ENCODE peak calls at places on chromosomes 3 and 15, in eight cellular contexts. One of them, this sample, is unnamed.

GRCh38 chr3:73535137-73535536 is 89.6 kb downstream of the PDZRN3 start:
- DNase-seq in GM23248: no peak
- DNase-seq in HCT116: no peak
- DNase-seq in neural progenitor cell: no peak
- DNase-seq in fibroblast of lung: no peak
- DNase-seq in astrocyte: no peak
- DNase-seq in HepG2: no peak
- DNase-seq in MM.1S: no peak
- DNase-seq in this sample: no peak

GRCh38 chr3:69085543-69086132 is 901 bp downstream of the ARL6IP5 start:
- DNase-seq in GM23248: peak
- DNase-seq in HCT116: no peak
- DNase-seq in neural progenitor cell: peak
- DNase-seq in fibroblast of lung: peak
- DNase-seq in astrocyte: no peak
- DNase-seq in HepG2: no peak
- DNase-seq in MM.1S: peak
- DNase-seq in this sample: no peak

GRCh38 chr15:63554337-63554927 is 42.8 kb upstream of the FBXL22 start:
- DNase-seq in GM23248: peak
- DNase-seq in HCT116: no peak
- DNase-seq in neural progenitor cell: no peak
- DNase-seq in fibroblast of lung: peak
- DNase-seq in astrocyte: peak
- DNase-seq in HepG2: no peak
- DNase-seq in MM.1S: no peak
- DNase-seq in this sample: no peak

GRCh38 chr3:152860736-152861135 is 25.8 kb downstream of the P2RY1 start:
- DNase-seq in GM23248: no peak
- DNase-seq in HCT116: no peak
- DNase-seq in neural progenitor cell: no peak
- DNase-seq in fibroblast of lung: no peak
- DNase-seq in astrocyte: no peak
- DNase-seq in HepG2: no peak
- DNase-seq in MM.1S: no peak
- DNase-seq in this sample: no peak

GRCh38 chr3:178189854-178190253 is 346.4 kb upstream of the KCNMB2 start:
- DNase-seq in GM23248: no peak
- DNase-seq in HCT116: no peak
- DNase-seq in neural progenitor cell: no peak
- DNase-seq in fibroblast of lung: no peak
- DNase-seq in astrocyte: no peak
- DNase-seq in HepG2: no peak
- DNase-seq in MM.1S: no peak
- DNase-seq in this sample: no peak

GRCh38 chr15:52749250-52749649 is 40.9 kb downstream of the ONECUT1 start:
- DNase-seq in GM23248: no peak
- DNase-seq in HCT116: no peak
- DNase-seq in neural progenitor cell: no peak
- DNase-seq in fibroblast of lung: no peak
- DNase-seq in astrocyte: no peak
- DNase-seq in HepG2: no peak
- DNase-seq in MM.1S: no peak
- DNase-seq in this sample: no peak

GRCh38 chr3:149576071-149576564 is 81.7 kb downstream of the WWTR1 start:
- DNase-seq in GM23248: peak
- DNase-seq in HCT116: peak
- DNase-seq in neural progenitor cell: peak
- DNase-seq in fibroblast of lung: peak
- DNase-seq in astrocyte: peak
- DNase-seq in HepG2: peak
- DNase-seq in MM.1S: no peak
- DNase-seq in this sample: no peak

GRCh38 chr3:64491843-64492242 is 196.0 kb downstream of the ADAMTS9 start:
- DNase-seq in GM23248: no peak
- DNase-seq in HCT116: no peak
- DNase-seq in neural progenitor cell: no peak
- DNase-seq in fibroblast of lung: no peak
- DNase-seq in astrocyte: no peak
- DNase-seq in HepG2: no peak
- DNase-seq in MM.1S: no peak
- DNase-seq in this sample: no peak

GRCh38 chr3:61903931-61904657 is 342.7 kb downstream of the PTPRG start:
- DNase-seq in GM23248: peak
- DNase-seq in HCT116: no peak
- DNase-seq in neural progenitor cell: no peak
- DNase-seq in fibroblast of lung: peak
- DNase-seq in astrocyte: peak
- DNase-seq in HepG2: no peak
- DNase-seq in MM.1S: no peak
- DNase-seq in this sample: no peak

GRCh38 chr3:3800685-3801509 is 1.7 kb downstream of the LRRN1 start:
- DNase-seq in GM23248: peak
- DNase-seq in HCT116: no peak
- DNase-seq in neural progenitor cell: peak
- DNase-seq in fibroblast of lung: no peak
- DNase-seq in astrocyte: peak
- DNase-seq in HepG2: no peak
- DNase-seq in MM.1S: no peak
- DNase-seq in this sample: peak

GRCh38 chr15:86876387-86876786 is 796.7 kb downstream of the AGBL1 start:
- DNase-seq in GM23248: no peak
- DNase-seq in HCT116: no peak
- DNase-seq in neural progenitor cell: no peak
- DNase-seq in fibroblast of lung: no peak
- DNase-seq in astrocyte: peak
- DNase-seq in HepG2: no peak
- DNase-seq in MM.1S: no peak
- DNase-seq in this sample: no peak

GRCh38 chr3:54660599-54661210 is 267.2 kb downstream of the LRTM1 start:
- DNase-seq in GM23248: peak
- DNase-seq in HCT116: no peak
- DNase-seq in neural progenitor cell: peak
- DNase-seq in fibroblast of lung: no peak
- DNase-seq in astrocyte: no peak
- DNase-seq in HepG2: no peak
- DNase-seq in MM.1S: no peak
- DNase-seq in this sample: no peak

GRCh38 chr3:54665201-54665600 is 262.7 kb downstream of the LRTM1 start:
- DNase-seq in GM23248: no peak
- DNase-seq in HCT116: no peak
- DNase-seq in neural progenitor cell: no peak
- DNase-seq in fibroblast of lung: no peak
- DNase-seq in astrocyte: no peak
- DNase-seq in HepG2: no peak
- DNase-seq in MM.1S: no peak
- DNase-seq in this sample: no peak

GRCh38 chr3:54659347-54659746 is 268.5 kb downstream of the LRTM1 start:
- DNase-seq in GM23248: no peak
- DNase-seq in HCT116: no peak
- DNase-seq in neural progenitor cell: no peak
- DNase-seq in fibroblast of lung: no peak
- DNase-seq in astrocyte: no peak
- DNase-seq in HepG2: no peak
- DNase-seq in MM.1S: no peak
- DNase-seq in this sample: no peak

DNA sequence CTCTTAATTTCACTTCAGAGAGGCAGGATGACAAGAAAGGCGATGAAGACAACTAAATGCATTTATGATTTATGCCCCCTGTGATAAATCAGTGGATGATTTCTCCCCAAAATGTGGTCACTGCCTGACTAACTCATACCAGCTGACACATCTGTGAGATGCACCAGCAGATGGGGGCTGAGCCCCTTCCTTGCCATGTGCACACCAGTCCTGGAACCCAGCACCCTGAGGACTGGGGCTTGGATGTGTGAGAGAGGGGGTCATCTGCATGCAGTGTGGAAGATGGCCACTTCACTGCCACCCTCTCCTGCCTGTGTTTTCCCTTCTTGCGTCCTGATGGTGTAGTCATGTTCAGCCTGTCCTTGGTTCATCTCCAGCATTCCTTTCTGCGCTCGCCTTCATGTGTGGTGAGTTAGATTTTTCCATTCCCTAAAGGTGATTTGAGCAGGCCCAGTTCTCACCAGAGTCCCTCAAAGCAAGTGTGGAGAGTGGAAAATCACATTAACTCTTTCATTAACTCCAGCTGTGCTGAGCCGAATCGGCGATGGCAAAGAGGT is 264.2 kb downstream of the LRTM1 start:
- DNase-seq in GM23248: peak
- DNase-seq in HCT116: no peak
- DNase-seq in neural progenitor cell: no peak
- DNase-seq in fibroblast of lung: no peak
- DNase-seq in astrocyte: no peak
- DNase-seq in HepG2: no peak
- DNase-seq in MM.1S: no peak
- DNase-seq in this sample: no peak
- H3K4me3 ChIP-seq in GM23248: no peak
- H3K4me3 ChIP-seq in HCT116: no peak
- H3K4me3 ChIP-seq in neural progenitor cell: no peak
- H3K4me3 ChIP-seq in fibroblast of lung: no peak
- H3K4me3 ChIP-seq in astrocyte: no peak
- H3K4me3 ChIP-seq in HepG2: no peak
- H3K4me3 ChIP-seq in MM.1S: no peak
- H3K4me3 ChIP-seq in this sample: no peak

DNA sequence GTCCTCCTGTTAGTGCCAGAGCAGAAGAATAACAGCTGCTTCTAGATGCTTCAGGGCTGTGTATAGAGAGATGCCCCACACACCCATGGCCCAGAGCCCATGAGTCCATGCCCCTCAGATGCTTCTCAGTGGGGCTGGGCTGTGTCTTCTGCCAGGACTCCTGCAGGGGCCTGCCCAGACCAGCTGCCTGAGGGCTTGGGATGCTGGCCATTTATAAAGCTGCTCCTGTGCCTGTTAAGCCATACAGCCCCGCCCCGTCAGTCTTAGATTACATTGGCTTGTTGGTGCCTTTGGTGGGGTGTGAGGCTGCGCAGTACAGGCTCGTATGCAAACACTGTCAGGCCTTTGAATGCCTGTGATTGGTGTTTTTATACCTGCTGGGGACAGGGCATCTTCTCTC is 318.0 kb upstream of the CTDSPL start:
- DNase-seq in GM23248: no peak
- DNase-seq in HCT116: no peak
- DNase-seq in neural progenitor cell: peak
- DNase-seq in fibroblast of lung: no peak
- DNase-seq in astrocyte: no peak
- DNase-seq in HepG2: no peak
- DNase-seq in MM.1S: no peak
- DNase-seq in this sample: no peak
- H3K9ac ChIP-seq in GM23248: no peak
- H3K9ac ChIP-seq in HCT116: no peak
- H3K9ac ChIP-seq in neural progenitor cell: no peak
- H3K9ac ChIP-seq in fibroblast of lung: no peak
- H3K9ac ChIP-seq in astrocyte: no peak
- H3K9ac ChIP-seq in HepG2: no peak
- H3K9ac ChIP-seq in MM.1S: no peak
- H3K9ac ChIP-seq in this sample: no peak

DNA sequence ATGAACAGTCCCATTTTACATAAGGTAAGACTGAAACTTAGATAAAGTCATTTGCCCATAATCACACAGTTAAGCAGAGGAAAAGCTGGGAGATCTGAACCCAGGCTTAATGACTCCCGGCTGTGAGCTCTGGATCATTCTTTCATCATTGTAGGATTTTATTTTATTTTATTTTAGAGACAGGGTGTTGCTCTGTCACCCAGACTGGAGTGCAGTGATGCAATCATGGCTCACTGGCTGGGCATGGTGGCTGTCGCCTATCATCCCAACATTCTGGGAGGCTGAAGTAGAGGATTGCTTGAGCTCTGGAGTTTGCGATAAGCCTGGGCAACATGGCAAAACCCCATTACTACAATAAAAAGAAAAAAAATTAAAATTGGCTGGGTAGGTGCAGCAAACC is 31.2 kb upstream of the RAF1 start:
- DNase-seq in GM23248: peak
- DNase-seq in HCT116: no peak
- DNase-seq in neural progenitor cell: no peak
- DNase-seq in fibroblast of lung: no peak
- DNase-seq in astrocyte: no peak
- DNase-seq in HepG2: no peak
- DNase-seq in MM.1S: no peak
- DNase-seq in this sample: no peak
- H2AFZ ChIP-seq in GM23248: no peak
- H2AFZ ChIP-seq in HCT116: peak
- H2AFZ ChIP-seq in neural progenitor cell: no peak
- H2AFZ ChIP-seq in fibroblast of lung: no peak
- H2AFZ ChIP-seq in astrocyte: no peak
- H2AFZ ChIP-seq in HepG2: no peak
- H2AFZ ChIP-seq in MM.1S: no peak
- H2AFZ ChIP-seq in this sample: no peak

GRCh38 chr3:155254445-155254844 is 39.0 kb downstream of the STRIT1 start:
- DNase-seq in GM23248: no peak
- DNase-seq in HCT116: no peak
- DNase-seq in neural progenitor cell: no peak
- DNase-seq in fibroblast of lung: no peak
- DNase-seq in astrocyte: no peak
- DNase-seq in HepG2: no peak
- DNase-seq in MM.1S: no peak
- DNase-seq in this sample: no peak

GRCh38 chr3:155248531-155249187 is 44.8 kb downstream of the STRIT1 start:
- DNase-seq in GM23248: no peak
- DNase-seq in HCT116: no peak
- DNase-seq in neural progenitor cell: no peak
- DNase-seq in fibroblast of lung: no peak
- DNase-seq in astrocyte: no peak
- DNase-seq in HepG2: no peak
- DNase-seq in MM.1S: no peak
- DNase-seq in this sample: no peak

GRCh38 chr3:155252535-155252934 is 40.9 kb downstream of the STRIT1 start:
- DNase-seq in GM23248: peak
- DNase-seq in HCT116: no peak
- DNase-seq in neural progenitor cell: no peak
- DNase-seq in fibroblast of lung: peak
- DNase-seq in astrocyte: no peak
- DNase-seq in HepG2: no peak
- DNase-seq in MM.1S: no peak
- DNase-seq in this sample: no peak

DNA sequence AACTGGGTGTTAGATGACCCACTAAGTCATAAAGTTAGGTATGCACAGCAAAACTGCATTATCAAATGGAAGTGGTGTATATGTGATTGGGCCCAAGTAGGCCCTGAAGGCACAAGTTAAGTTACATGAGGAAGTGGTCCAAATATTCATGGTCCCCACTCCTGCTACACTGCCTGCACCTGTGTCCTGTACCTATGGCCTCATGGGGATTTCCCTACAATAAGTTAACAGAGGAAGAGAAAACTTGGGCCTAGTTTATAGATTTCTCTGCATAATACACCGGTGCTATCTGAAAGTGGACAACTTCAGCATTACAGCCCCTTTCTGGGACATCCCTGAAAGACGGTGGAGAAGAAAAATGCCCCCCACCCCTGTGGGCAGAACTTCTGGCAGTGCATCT is 41.5 kb downstream of the STRIT1 start:
- DNase-seq in GM23248: no peak
- DNase-seq in HCT116: no peak
- DNase-seq in neural progenitor cell: no peak
- DNase-seq in fibroblast of lung: no peak
- DNase-seq in astrocyte: no peak
- DNase-seq in HepG2: no peak
- DNase-seq in MM.1S: peak
- DNase-seq in this sample: no peak
- H3K4me3 ChIP-seq in GM23248: no peak
- H3K4me3 ChIP-seq in HCT116: no peak
- H3K4me3 ChIP-seq in neural progenitor cell: no peak
- H3K4me3 ChIP-seq in fibroblast of lung: no peak
- H3K4me3 ChIP-seq in astrocyte: no peak
- H3K4me3 ChIP-seq in HepG2: no peak
- H3K4me3 ChIP-seq in MM.1S: no peak
- H3K4me3 ChIP-seq in this sample: no peak

This sample was measured in neuronal stem cell.